ENCODE peak calls at places on chromosomes 11 and 22, in six cellular contexts. A, J, H, X, C and V are unnamed samples.

GRCh38 chr11:69278091-69278867 is 15.7 kb upstream of the MYEOV start:
- DNase-seq in A (no peak), J (no peak), H (no peak), X (no peak), C (no peak), V (no peak)

GRCh38 chr11:19447150-19447566 is 206.4 kb upstream of the E2F8 start:
- DNase-seq in A (no peak), J (no peak), H (no peak), X (no peak), C (no peak), V (no peak)

GRCh38 chr11:126890561-126890960 is 110.0 kb downstream of the KIRREL3 start:
- DNase-seq in A (no peak), J (no peak), H (no peak), X (peak; percentile 74), C (no peak), V (no peak)

GRCh38 chr11:112885744-112886706 is 75.2 kb upstream of the NCAM1 start:
- DNase-seq in A (no peak), J (no peak), H (no peak), X (no peak), C (no peak), V (no peak)

GRCh38 chr22:25736378-25737011 is 5.5 kb upstream of the MYO18B start:
- DNase-seq in A (peak; percentile 39), J (no peak), H (no peak), X (no peak), C (no peak), V (no peak)

GRCh38 chr11:3197878-3198528 is 20.6 kb downstream of the MRGPRG start:
- DNase-seq in A (no peak), J (no peak), H (no peak), X (no peak), C (no peak), V (no peak)

GRCh38 chr11:67441082-67441683 is 2.1 kb downstream of the CORO1B start:
- DNase-seq in A (no peak), J (no peak), H (no peak), X (no peak), C (no peak), V (no peak)

GRCh38 chr11:70201876-70202861 is 927 bp upstream of the FADD start:
- DNase-seq in A (peak; percentile 69), J (no peak), H (no peak), X (no peak), C (no peak), V (no peak)

GRCh38 chr22:44179989-44180705 is 578 bp upstream of the PARVG start:
- DNase-seq in A (peak; percentile 60), J (no peak), H (no peak), X (no peak), C (no peak), V (no peak)

GRCh38 chr11:122100222-122101080 is 15.6 kb downstream of the BLID start:
- DNase-seq in A (no peak), J (no peak), H (no peak), X (peak; percentile 74), C (no peak), V (no peak)

GRCh38 chr22:37544955-37545702 is 15.2 kb upstream of the CDC42EP1 start:
- DNase-seq in A (peak; percentile 68), J (peak; percentile 62), H (no peak), X (peak; percentile 94), C (peak; percentile 81), V (no peak)

GRCh38 chr11:68704887-68705286 is 20.5 kb downstream of the GAL start:
- DNase-seq in A (no peak), J (no peak), H (no peak), X (peak; percentile 73), C (no peak), V (no peak)

GRCh38 chr11:10604340-10604748 is 35.9 kb upstream of the LYVE1 start:
- DNase-seq in A (peak; percentile 84), J (no peak), H (no peak), X (no peak), C (peak; percentile 83), V (no peak)

GRCh38 chr11:16784671-16785070 is 46.2 kb downstream of the C11orf58 start:
- DNase-seq in A (no peak), J (no peak), H (no peak), X (no peak), C (no peak), V (no peak)

GRCh38 chr11:78351193-78351592 is 66.4 kb downstream of the GAB2 start:
- DNase-seq in A (peak; percentile 56), J (no peak), H (no peak), X (peak; percentile 22), C (no peak), V (no peak)

GRCh38 chr11:113796663-113797259 is 17.2 kb downstream of the CLDN25 start:
- DNase-seq in A (peak; percentile 20), J (peak; percentile 28), H (peak; percentile 12), X (peak; percentile 87), C (peak; percentile 39), V (no peak)

GRCh38 chr11:102229510-102230119 is 87.7 kb upstream of the BIRC3 start:
- DNase-seq in A (no peak), J (no peak), H (no peak), X (no peak), C (peak; percentile 71), V (no peak)

GRCh38 chr11:128789497-128790080 is 77.5 kb downstream of the KCNJ1 start:
- DNase-seq in A (no peak), J (no peak), H (no peak), X (no peak), C (no peak), V (no peak)

GRCh38 chr22:21755855-21756284 is 20.3 kb upstream of the YPEL1 start:
- DNase-seq in A (no peak), J (no peak), H (no peak), X (no peak), C (peak; percentile 18), V (no peak)

DNA sequence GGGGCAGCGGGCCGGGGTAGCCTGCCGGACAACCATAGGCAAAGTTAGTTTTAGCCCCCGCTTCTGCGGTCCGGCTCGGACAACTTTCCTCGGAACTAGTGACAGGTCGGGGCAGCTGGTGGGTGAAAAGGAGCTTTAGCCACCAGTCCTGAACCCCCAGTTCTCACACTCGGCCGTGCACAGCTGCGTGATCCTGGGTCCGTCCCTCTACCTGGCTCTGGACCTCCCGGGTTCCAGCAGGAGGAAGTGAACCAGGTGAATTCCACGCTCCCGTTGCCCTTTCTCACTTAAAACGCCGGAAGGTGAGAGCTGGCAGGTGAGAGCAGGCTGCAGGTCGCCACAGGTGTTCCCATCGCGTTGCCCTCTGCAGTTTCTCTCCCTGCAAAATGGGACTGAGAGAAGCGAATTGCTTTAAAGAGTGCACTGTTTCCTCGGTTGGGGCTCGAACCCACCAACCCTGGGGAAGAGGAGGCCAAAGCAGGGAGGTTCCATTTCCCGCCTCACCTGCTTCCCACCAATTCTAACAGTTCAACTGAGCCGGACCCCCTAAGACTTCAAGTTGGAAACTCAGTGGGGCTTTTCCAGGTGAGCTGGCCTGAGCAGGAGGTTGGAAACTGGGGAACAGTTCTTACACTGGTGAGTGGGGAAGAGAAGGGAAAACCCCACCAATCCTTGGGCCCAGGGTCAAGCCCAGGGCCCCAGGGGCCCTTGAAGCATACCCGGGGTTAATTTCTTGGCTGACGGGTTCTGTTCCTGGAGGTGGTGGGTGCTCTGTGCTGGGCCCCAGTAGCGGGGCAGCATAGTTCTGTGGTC is 489 bp downstream of the CD82 start:
- DNase-seq in A (no peak), J (no peak), H (no peak), X (peak; percentile 57), C (no peak), V (no peak)
- TF ChIP-seq CTCF in A (no peak), J (no peak), H (no peak), X (no peak), C (no peak), V (no peak)

DNA sequence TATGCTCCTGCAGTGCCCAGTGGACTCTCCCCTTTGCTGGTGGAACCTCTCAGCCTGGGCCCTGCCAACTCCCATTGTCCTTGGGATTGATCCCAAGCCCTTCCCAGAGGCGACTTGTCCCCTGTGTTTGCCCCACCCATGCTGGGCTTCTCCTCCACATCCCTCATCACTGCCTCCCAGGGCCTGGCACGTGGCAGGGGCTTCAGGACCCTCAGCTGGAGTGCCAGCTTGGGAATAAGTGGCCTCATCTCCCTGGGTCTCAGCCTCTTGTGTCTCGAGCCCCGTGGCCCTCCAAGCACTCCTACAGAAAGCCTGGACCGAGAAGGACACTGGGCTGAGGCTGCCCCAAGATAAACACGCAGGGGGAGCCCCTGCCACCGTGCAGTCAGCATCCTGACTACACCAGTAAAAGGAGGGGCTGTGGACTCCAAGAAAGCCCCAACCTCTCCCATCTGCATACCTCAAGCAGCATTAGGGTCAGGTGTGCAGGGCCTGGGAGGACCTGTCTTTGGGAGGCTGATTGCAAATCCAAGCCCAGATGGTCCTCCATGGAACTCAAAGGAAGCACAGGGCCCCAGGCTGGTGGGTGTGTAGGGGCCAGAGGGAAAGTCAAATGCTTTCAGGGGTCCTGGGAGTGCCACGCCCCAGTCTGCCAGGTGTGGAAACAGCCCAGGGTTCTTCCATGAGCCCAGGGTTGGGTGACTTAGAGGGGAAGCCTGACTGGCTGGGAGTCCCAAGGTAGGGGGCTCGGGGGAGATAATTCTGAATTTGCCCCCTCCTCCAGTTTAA is 9.5 kb upstream of the GNAZ start:
- DNase-seq in A (no peak), J (no peak), H (no peak), X (no peak), C (no peak), V (no peak)
- TF ChIP-seq REST in A (no peak), J (no peak), H (no peak), X (no peak), C (no peak), V (no peak)

GRCh38 chr22:38842512-38843200 is 1.2 kb downstream of the NPTXR start:
- DNase-seq in A (no peak), J (no peak), H (no peak), X (no peak), C (no peak), V (no peak)
- H3K4me3 ChIP-seq in A (no peak overlapping the region), J (peak overlapping the region; percentile 74), H (peak overlapping the region; percentile 35), X (peak overlapping the region; percentile 66), C (peak overlapping the region; percentile 32), V (peak overlapping the region; percentile 51)

GRCh38 chr11:111606986-111607385 is 4.7 kb downstream of the SIK2 start:
- DNase-seq in A (no peak), J (no peak), H (no peak), X (no peak), C (no peak), V (no peak)

GRCh38 chr11:111607751-111608150 is 5.5 kb downstream of the SIK2 start:
- DNase-seq in A (no peak), J (no peak), H (no peak), X (no peak), C (no peak), V (no peak)

DNA sequence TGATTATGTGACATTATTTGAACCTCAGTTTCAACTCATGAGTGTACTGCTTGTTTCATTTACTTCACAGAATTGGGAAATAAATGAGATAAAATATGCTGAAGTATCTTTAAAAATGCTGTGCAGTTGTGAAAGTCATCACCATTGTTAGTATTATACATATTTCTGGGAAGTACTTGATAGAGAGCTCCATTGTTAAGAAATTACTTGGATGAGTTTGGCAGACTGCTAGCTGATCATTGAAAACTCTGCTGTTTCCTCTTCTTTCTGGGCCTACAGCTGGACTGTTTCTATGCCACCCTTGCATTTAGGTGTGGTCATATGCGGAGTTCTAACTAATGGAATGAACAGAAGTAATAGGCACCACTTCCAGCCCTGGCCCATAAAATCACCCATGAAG is 10.0 kb downstream of the SIK2 start:
- DNase-seq in A (no peak), J (no peak), H (no peak), X (no peak), C (no peak), V (no peak)
- TF ChIP-seq CTCF in A (no peak), J (no peak), H (no peak), X (no peak), C (no peak), V (no peak)

GRCh38 chr22:49242480-49242879 is 585.2 kb downstream of the BRD1 start:
- DNase-seq in A (no peak), J (no peak), H (no peak), X (no peak), C (no peak), V (no peak)
- TF ChIP-seq REST in A (no peak), J (no peak), H (no peak), X (no peak), C (no peak), V (no peak)

GRCh38 chr22:50576806-50577696 is 1.2 kb downstream of the CPT1B start:
- DNase-seq in A (no peak), J (no peak), H (no peak), X (no peak), C (no peak), V (no peak)
- H3K4me3 ChIP-seq in A (no peak overlapping the region), J (no peak overlapping the region), H (no peak overlapping the region), X (peak overlapping the region; percentile 51), C (no peak overlapping the region), V (no peak overlapping the region)